ENCODE peak calls at places on chromosomes 11 and 22, in seven cellular contexts. Y is ELF-1; F is progenitor cell of endocrine pancreas; X is AML-193; G is stimulated activated CD4-positive, alpha-beta T cell treated with anti-CD3 and anti-CD28 coated beads, Interleukin-4, amount 100 ng/mL, for 48 hours; Z is CD4-positive, alpha-beta T cell; I is lung microvascular endothelial cell. N is an unnamed sample.

GRCh38 chr22:39808087-39808486 is 85.5 kb downstream of the ENTHD1 start:
- DNase-seq in Y (peak), F (no peak), X (peak), G (peak), Z (peak), I (peak), N (no peak)

GRCh38 chr11:90220391-90220790 is 2.5 kb downstream of the CHORDC1 start:
- DNase-seq in Y (no peak), F (no peak), X (peak), G (no peak), Z (no peak), I (peak), N (no peak)

GRCh38 chr11:70854201-70854600 is 398.2 kb downstream of the SHANK2 start:
- DNase-seq in Y (no peak), F (no peak), X (no peak), G (no peak), Z (no peak), I (no peak), N (no peak)

GRCh38 chr22:47793304-47794101 is 1031.1 kb downstream of the TBC1D22A start:
- DNase-seq in Y (no peak), F (no peak), X (no peak), G (no peak), Z (no peak), I (no peak), N (no peak)

GRCh38 chr22:42959472-42960145 is 55.3 kb downstream of the PACSIN2 start:
- DNase-seq in Y (peak), F (no peak), X (no peak), G (no peak), Z (no peak), I (peak), N (peak)

GRCh38 chr22:48923909-48924475 is 903.7 kb downstream of the BRD1 start:
- DNase-seq in Y (no peak), F (no peak), X (no peak), G (no peak), Z (no peak), I (no peak), N (no peak)

GRCh38 chr22:50340157-50340879 is 2.8 kb upstream of the PPP6R2 start:
- DNase-seq in Y (peak), F (no peak), X (no peak), G (no peak), Z (no peak), I (no peak), N (no peak)

GRCh38 chr11:9527481-9528140 is 45.9 kb upstream of the WEE1 start:
- DNase-seq in Y (no peak), F (no peak), X (no peak), G (no peak), Z (no peak), I (no peak), N (no peak)

GRCh38 chr11:122677256-122677655 is 21.7 kb downstream of the UBASH3B start:
- DNase-seq in Y (no peak), F (no peak), X (no peak), G (no peak), Z (no peak), I (no peak), N (no peak)

GRCh38 chr11:44507896-44508440 is 57.5 kb upstream of the CD82 start:
- DNase-seq in Y (no peak), F (no peak), X (no peak), G (no peak), Z (no peak), I (no peak), N (no peak)

GRCh38 chr11:96272542-96273306 is 70.3 kb downstream of the MAML2 start:
- DNase-seq in Y (peak), F (no peak), X (no peak), G (no peak), Z (no peak), I (peak), N (peak)

GRCh38 chr11:9642894-9643293 is 21.0 kb upstream of the SWAP70 start:
- DNase-seq in Y (no peak), F (no peak), X (no peak), G (no peak), Z (no peak), I (peak), N (no peak)

GRCh38 chr22:20117656-20118571 is 888 bp upstream of the TRMT2A start:
- DNase-seq in Y (peak), F (no peak), X (peak), G (peak), Z (no peak), I (peak), N (no peak)

GRCh38 chr11:125871391-125872137 is 15.9 kb upstream of the HYLS1 start:
- DNase-seq in Y (peak), F (peak), X (peak), G (peak), Z (no peak), I (peak), N (peak)

GRCh38 chr22:49751968-49752597 is 75.6 kb downstream of the BRD1 start:
- DNase-seq in Y (no peak), F (no peak), X (no peak), G (no peak), Z (no peak), I (no peak), N (no peak)

GRCh38 chr22:30826670-30827355 is 132.1 kb downstream of the OSBP2 start:
- DNase-seq in Y (no peak), F (no peak), X (no peak), G (no peak), Z (no peak), I (no peak), N (peak)

GRCh38 chr11:125679397-125679796 is 1.2 kb downstream of the ACRV1 start:
- DNase-seq in Y (no peak), F (no peak), X (peak), G (no peak), Z (no peak), I (peak), N (no peak)